ENCODE peak calls at places on chromosomes 13 and 19, in nine cellular contexts. One of them, this sample, is unnamed.

GRCh38 chr13:22926176-22927007 is 254.4 kb upstream of the SGCG start:
- DNase-seq in HCT116: no peak
- DNase-seq in dorsolateral prefrontal cortex: no peak
- DNase-seq in psoas muscle: peak
- DNase-seq in lower lobe of right lung: peak
- DNase-seq in Peyer's patch: no peak
- DNase-seq in GM06990: peak
- DNase-seq in keratinocyte: no peak
- DNase-seq in aorta: peak
- DNase-seq in this sample: no peak

GRCh38 chr19:42313096-42313839 is at the start of gene TMEM145:
- DNase-seq in HCT116: no peak
- DNase-seq in dorsolateral prefrontal cortex: no peak
- DNase-seq in psoas muscle: peak
- DNase-seq in lower lobe of right lung: no peak
- DNase-seq in Peyer's patch: no peak
- DNase-seq in GM06990: peak
- DNase-seq in keratinocyte: no peak
- DNase-seq in aorta: no peak
- DNase-seq in this sample: no peak

GRCh38 chr19:870963-871401 is 11.5 kb downstream of the CFD start:
- DNase-seq in HCT116: no peak
- DNase-seq in dorsolateral prefrontal cortex: peak
- DNase-seq in psoas muscle: no peak
- DNase-seq in lower lobe of right lung: no peak
- DNase-seq in Peyer's patch: no peak
- DNase-seq in GM06990: no peak
- DNase-seq in keratinocyte: no peak
- DNase-seq in aorta: no peak
- DNase-seq in this sample: no peak

GRCh38 chr13:101626925-101627555 is 174.6 kb downstream of the ITGBL1 start:
- DNase-seq in HCT116: no peak
- DNase-seq in dorsolateral prefrontal cortex: no peak
- DNase-seq in psoas muscle: no peak
- DNase-seq in lower lobe of right lung: no peak
- DNase-seq in Peyer's patch: no peak
- DNase-seq in GM06990: peak
- DNase-seq in keratinocyte: no peak
- DNase-seq in aorta: no peak
- DNase-seq in this sample: no peak

GRCh38 chr13:29564828-29565227 is 30.7 kb downstream of the SLC7A1 start:
- DNase-seq in HCT116: no peak
- DNase-seq in dorsolateral prefrontal cortex: no peak
- DNase-seq in psoas muscle: no peak
- DNase-seq in lower lobe of right lung: no peak
- DNase-seq in Peyer's patch: no peak
- DNase-seq in GM06990: no peak
- DNase-seq in keratinocyte: no peak
- DNase-seq in aorta: no peak
- DNase-seq in this sample: no peak

GRCh38 chr19:2797280-2797679 is 12.0 kb downstream of the THOP1 start:
- DNase-seq in HCT116: no peak
- DNase-seq in dorsolateral prefrontal cortex: no peak
- DNase-seq in psoas muscle: no peak
- DNase-seq in lower lobe of right lung: no peak
- DNase-seq in Peyer's patch: no peak
- DNase-seq in GM06990: no peak
- DNase-seq in keratinocyte: no peak
- DNase-seq in aorta: no peak
- DNase-seq in this sample: no peak

GRCh38 chr13:42626461-42626860 is 52.5 kb downstream of the TNFSF11 start:
- DNase-seq in HCT116: no peak
- DNase-seq in dorsolateral prefrontal cortex: no peak
- DNase-seq in psoas muscle: no peak
- DNase-seq in lower lobe of right lung: no peak
- DNase-seq in Peyer's patch: no peak
- DNase-seq in GM06990: no peak
- DNase-seq in keratinocyte: no peak
- DNase-seq in aorta: no peak
- DNase-seq in this sample: no peak

GRCh38 chr19:40224342-40225148 is 1.9 kb downstream of the CCNP start:
- DNase-seq in HCT116: peak
- DNase-seq in dorsolateral prefrontal cortex: no peak
- DNase-seq in psoas muscle: no peak
- DNase-seq in lower lobe of right lung: no peak
- DNase-seq in Peyer's patch: no peak
- DNase-seq in GM06990: no peak
- DNase-seq in keratinocyte: no peak
- DNase-seq in aorta: no peak
- DNase-seq in this sample: no peak

GRCh38 chr19:15187026-15188007 is 13.5 kb downstream of the NOTCH3 start:
- DNase-seq in HCT116: no peak
- DNase-seq in dorsolateral prefrontal cortex: no peak
- DNase-seq in psoas muscle: no peak
- DNase-seq in lower lobe of right lung: no peak
- DNase-seq in Peyer's patch: no peak
- DNase-seq in GM06990: no peak
- DNase-seq in keratinocyte: no peak
- DNase-seq in aorta: no peak
- DNase-seq in this sample: no peak

GRCh38 chr13:44667950-44668349 is 91.8 kb upstream of the TSC22D1 start:
- DNase-seq in HCT116: no peak
- DNase-seq in dorsolateral prefrontal cortex: no peak
- DNase-seq in psoas muscle: no peak
- DNase-seq in lower lobe of right lung: no peak
- DNase-seq in Peyer's patch: no peak
- DNase-seq in GM06990: peak
- DNase-seq in keratinocyte: no peak
- DNase-seq in aorta: no peak
- DNase-seq in this sample: no peak

DNA sequence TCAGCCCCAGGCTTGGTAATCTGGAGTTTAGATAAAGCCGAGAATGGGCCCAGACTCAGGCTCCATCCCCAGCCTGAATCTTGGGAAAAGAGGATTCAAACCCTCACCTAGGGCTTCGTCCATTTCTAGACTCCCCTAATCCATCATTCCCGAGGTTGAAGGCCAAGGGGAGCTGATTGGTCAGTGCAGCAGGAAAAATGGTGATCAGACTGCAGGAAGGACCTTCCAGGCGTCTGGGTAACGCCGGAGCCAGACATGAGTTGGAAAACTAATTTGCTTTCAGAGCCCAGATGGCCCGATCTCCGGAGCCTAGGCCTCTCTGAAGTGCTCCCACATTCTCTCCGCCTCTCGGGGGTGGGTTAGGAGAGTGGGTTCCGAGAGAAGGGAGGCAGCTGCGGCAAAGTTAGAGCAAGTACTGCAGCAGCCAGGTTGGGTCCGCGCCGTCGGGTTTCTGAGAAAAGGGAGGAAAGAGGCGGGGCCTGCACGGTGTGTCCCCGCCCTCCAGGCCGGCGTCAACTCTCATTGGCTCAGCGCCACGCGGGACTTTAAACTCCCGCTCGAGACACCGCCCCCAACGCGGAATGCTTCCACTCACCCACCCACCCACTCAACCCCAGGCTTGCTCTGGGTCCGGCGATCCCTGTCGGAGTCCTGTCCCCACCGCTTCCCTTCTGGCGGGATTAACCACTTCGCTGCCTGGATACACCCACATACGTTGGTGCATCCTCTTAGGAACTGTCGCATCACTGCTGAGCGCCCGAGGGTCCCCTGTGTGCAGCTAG is 788 bp upstream of the RTBDN start:
- DNase-seq in HCT116: peak
- DNase-seq in dorsolateral prefrontal cortex: peak
- DNase-seq in psoas muscle: no peak
- DNase-seq in lower lobe of right lung: peak
- DNase-seq in Peyer's patch: no peak
- DNase-seq in GM06990: no peak
- DNase-seq in keratinocyte: no peak
- DNase-seq in aorta: no peak
- DNase-seq in this sample: no peak
- H3K4me3 ChIP-seq in HCT116: peak
- H3K4me3 ChIP-seq in dorsolateral prefrontal cortex: peak
- H3K4me3 ChIP-seq in psoas muscle: no peak
- H3K4me3 ChIP-seq in lower lobe of right lung: no peak
- H3K4me3 ChIP-seq in Peyer's patch: no peak
- H3K4me3 ChIP-seq in GM06990: no peak
- H3K4me3 ChIP-seq in keratinocyte: no peak
- H3K4me3 ChIP-seq in aorta: no peak
- H3K4me3 ChIP-seq in this sample: peak

GRCh38 chr13:74270018-74270417 is 135.8 kb upstream of the KLF12 start:
- DNase-seq in HCT116: no peak
- DNase-seq in dorsolateral prefrontal cortex: no peak
- DNase-seq in psoas muscle: no peak
- DNase-seq in lower lobe of right lung: no peak
- DNase-seq in Peyer's patch: no peak
- DNase-seq in GM06990: no peak
- DNase-seq in keratinocyte: peak
- DNase-seq in aorta: no peak
- DNase-seq in this sample: no peak

GRCh38 chr13:74272826-74273225 is 138.6 kb upstream of the KLF12 start:
- DNase-seq in HCT116: no peak
- DNase-seq in dorsolateral prefrontal cortex: no peak
- DNase-seq in psoas muscle: no peak
- DNase-seq in lower lobe of right lung: no peak
- DNase-seq in Peyer's patch: no peak
- DNase-seq in GM06990: no peak
- DNase-seq in keratinocyte: no peak
- DNase-seq in aorta: no peak
- DNase-seq in this sample: no peak

GRCh38 chr13:74273591-74273990 is 139.4 kb upstream of the KLF12 start:
- DNase-seq in HCT116: no peak
- DNase-seq in dorsolateral prefrontal cortex: no peak
- DNase-seq in psoas muscle: no peak
- DNase-seq in lower lobe of right lung: no peak
- DNase-seq in Peyer's patch: no peak
- DNase-seq in GM06990: no peak
- DNase-seq in keratinocyte: no peak
- DNase-seq in aorta: no peak
- DNase-seq in this sample: no peak

GRCh38 chr13:74278901-74279300 is 144.7 kb upstream of the KLF12 start:
- DNase-seq in HCT116: no peak
- DNase-seq in dorsolateral prefrontal cortex: no peak
- DNase-seq in psoas muscle: no peak
- DNase-seq in lower lobe of right lung: no peak
- DNase-seq in Peyer's patch: no peak
- DNase-seq in GM06990: no peak
- DNase-seq in keratinocyte: no peak
- DNase-seq in aorta: no peak
- DNase-seq in this sample: no peak

DNA sequence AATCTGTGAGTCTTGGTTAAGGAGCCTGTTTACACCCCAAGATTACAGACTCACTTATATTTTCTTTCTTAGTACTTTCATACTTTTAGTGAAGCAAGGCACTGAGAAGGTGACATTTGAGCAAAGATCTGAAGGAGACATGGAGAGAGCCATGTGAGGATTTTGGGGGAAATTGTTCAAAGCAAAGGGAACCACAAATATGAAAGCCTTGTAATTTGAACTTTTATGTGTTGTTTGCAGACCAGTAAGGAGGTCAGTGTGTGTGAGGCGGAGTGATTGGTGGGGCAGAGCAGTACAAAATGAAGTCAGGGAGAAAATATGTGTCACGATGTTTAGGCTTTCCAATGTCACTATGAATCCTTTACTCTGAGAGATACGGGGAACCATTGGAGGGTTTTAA is 140.7 kb upstream of the KLF12 start:
- DNase-seq in HCT116: no peak
- DNase-seq in dorsolateral prefrontal cortex: no peak
- DNase-seq in psoas muscle: no peak
- DNase-seq in lower lobe of right lung: no peak
- DNase-seq in Peyer's patch: no peak
- DNase-seq in GM06990: no peak
- DNase-seq in keratinocyte: no peak
- DNase-seq in aorta: no peak
- DNase-seq in this sample: no peak
- H3K4me3 ChIP-seq in HCT116: no peak
- H3K4me3 ChIP-seq in dorsolateral prefrontal cortex: no peak
- H3K4me3 ChIP-seq in psoas muscle: no peak
- H3K4me3 ChIP-seq in lower lobe of right lung: no peak
- H3K4me3 ChIP-seq in Peyer's patch: no peak
- H3K4me3 ChIP-seq in GM06990: no peak
- H3K4me3 ChIP-seq in keratinocyte: no peak
- H3K4me3 ChIP-seq in aorta: no peak
- H3K4me3 ChIP-seq in this sample: no peak

GRCh38 chr13:39148513-39148961 is 110.3 kb downstream of the NHLRC3 start:
- DNase-seq in HCT116: no peak
- DNase-seq in dorsolateral prefrontal cortex: no peak
- DNase-seq in psoas muscle: no peak
- DNase-seq in lower lobe of right lung: no peak
- DNase-seq in Peyer's patch: no peak
- DNase-seq in GM06990: no peak
- DNase-seq in keratinocyte: peak
- DNase-seq in aorta: no peak
- DNase-seq in this sample: no peak

GRCh38 chr13:39149896-39150295 is 111.6 kb downstream of the NHLRC3 start:
- DNase-seq in HCT116: no peak
- DNase-seq in dorsolateral prefrontal cortex: no peak
- DNase-seq in psoas muscle: no peak
- DNase-seq in lower lobe of right lung: peak
- DNase-seq in Peyer's patch: no peak
- DNase-seq in GM06990: no peak
- DNase-seq in keratinocyte: no peak
- DNase-seq in aorta: no peak
- DNase-seq in this sample: no peak

GRCh38 chr13:39144391-39144790 is 106.1 kb downstream of the NHLRC3 start:
- DNase-seq in HCT116: no peak
- DNase-seq in dorsolateral prefrontal cortex: no peak
- DNase-seq in psoas muscle: no peak
- DNase-seq in lower lobe of right lung: no peak
- DNase-seq in Peyer's patch: no peak
- DNase-seq in GM06990: no peak
- DNase-seq in keratinocyte: no peak
- DNase-seq in aorta: no peak
- DNase-seq in this sample: no peak

GRCh38 chr13:39144941-39145533 is 106.8 kb downstream of the NHLRC3 start:
- DNase-seq in HCT116: peak
- DNase-seq in dorsolateral prefrontal cortex: peak
- DNase-seq in psoas muscle: peak
- DNase-seq in lower lobe of right lung: no peak
- DNase-seq in Peyer's patch: no peak
- DNase-seq in GM06990: peak
- DNase-seq in keratinocyte: peak
- DNase-seq in aorta: peak
- DNase-seq in this sample: peak
- H3K4me3 ChIP-seq in HCT116: no peak
- H3K4me3 ChIP-seq in dorsolateral prefrontal cortex: peak
- H3K4me3 ChIP-seq in psoas muscle: peak
- H3K4me3 ChIP-seq in lower lobe of right lung: no peak
- H3K4me3 ChIP-seq in Peyer's patch: no peak
- H3K4me3 ChIP-seq in GM06990: no peak
- H3K4me3 ChIP-seq in keratinocyte: no peak
- H3K4me3 ChIP-seq in aorta: peak
- H3K4me3 ChIP-seq in this sample: no peak

DNA sequence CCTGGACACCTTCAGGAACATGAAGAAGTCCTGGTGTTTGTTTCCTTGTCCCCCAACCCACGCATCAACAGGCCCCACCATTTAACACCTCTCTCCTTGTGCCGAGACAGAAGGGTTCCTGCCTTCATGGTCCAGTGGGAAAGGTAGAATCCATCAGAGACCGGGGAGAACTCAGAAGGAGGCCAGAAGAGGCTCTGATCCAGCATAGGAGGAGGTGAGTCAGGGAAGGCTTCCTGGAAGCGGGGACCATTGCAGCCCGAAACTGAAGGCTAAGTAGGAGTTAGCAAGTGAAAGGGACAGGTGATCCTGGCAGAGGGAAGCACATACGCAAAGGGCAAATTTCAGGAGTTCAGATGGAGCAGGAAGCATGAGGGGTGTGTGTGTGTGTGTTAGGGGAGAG is 484 bp downstream of the ICAM3 start:
- DNase-seq in HCT116: no peak
- DNase-seq in dorsolateral prefrontal cortex: no peak
- DNase-seq in psoas muscle: no peak
- DNase-seq in lower lobe of right lung: no peak
- DNase-seq in Peyer's patch: no peak
- DNase-seq in GM06990: no peak
- DNase-seq in keratinocyte: no peak
- DNase-seq in aorta: no peak
- DNase-seq in this sample: no peak
- H3K4me3 ChIP-seq in HCT116: no peak
- H3K4me3 ChIP-seq in dorsolateral prefrontal cortex: no peak
- H3K4me3 ChIP-seq in psoas muscle: no peak
- H3K4me3 ChIP-seq in lower lobe of right lung: peak
- H3K4me3 ChIP-seq in Peyer's patch: peak
- H3K4me3 ChIP-seq in GM06990: peak
- H3K4me3 ChIP-seq in keratinocyte: no peak
- H3K4me3 ChIP-seq in aorta: no peak
- H3K4me3 ChIP-seq in this sample: no peak